ENCODE peak calls at places on chromosomes 16 and 17, in six cellular contexts. R is WTC11, W is H1, G is HepG2, F is endothelial cell of umbilical vein, X is K562. C is an unnamed sample.

GRCh38 chr16:80804061-80804450 is 342 bp downstream of the CDYL2 start:
- DNase-seq in R (peak; percentile 29), W (peak; percentile 65), G (peak; percentile 6), F (peak; percentile 51), X (no peak), C (peak; percentile 32)

GRCh38 chr16:10183606-10183959 is 1.4 kb upstream of the GRIN2A start:
- DNase-seq in R (no peak), W (no peak), G (no peak), F (no peak), X (no peak), C (no peak)

GRCh38 chr17:18198530-18198929 is 14.9 kb downstream of the ALKBH5 start:
- DNase-seq in R (no peak), W (no peak), G (no peak), F (no peak), X (no peak), C (no peak)

GRCh38 chr16:73299349-73299748 is 251.4 kb upstream of the ZFHX3 start:
- DNase-seq in R (no peak), W (no peak), G (no peak), F (no peak), X (no peak), C (no peak)

GRCh38 chr16:49338867-49339266 is 34.7 kb upstream of the C16orf78 start:
- DNase-seq in R (no peak), W (no peak), G (no peak), F (no peak), X (no peak), C (no peak)

GRCh38 chr16:4111748-4112696 is 4.2 kb downstream of the ADCY9 start:
- DNase-seq in R (no peak), W (no peak), G (peak; percentile 48), F (no peak), X (no peak), C (no peak)

GRCh38 chr17:27289856-27290255 is 4.1 kb upstream of the WSB1 start:
- DNase-seq in R (no peak), W (no peak), G (no peak), F (no peak), X (no peak), C (no peak)

GRCh38 chr17:82863941-82864720 is 24.3 kb upstream of the ZNF750 start:
- DNase-seq in R (no peak), W (no peak), G (no peak), F (peak; percentile 40), X (peak; percentile 79), C (no peak)

GRCh38 chr17:28738680-28739384 is 5.0 kb upstream of the TRAF4 start:
- DNase-seq in R (no peak), W (no peak), G (no peak), F (no peak), X (no peak), C (no peak)

GRCh38 chr17:66562119-66562518 is 259.7 kb downstream of the PRKCA start:
- DNase-seq in R (no peak), W (no peak), G (no peak), F (no peak), X (no peak), C (no peak)

GRCh38 chr17:38702900-38703741 is 2.0 kb upstream of the MLLT6 start:
- DNase-seq in R (no peak), W (no peak), G (no peak), F (no peak), X (peak; percentile 30), C (no peak)

GRCh38 chr17:44307387-44308186 is 814 bp upstream of the RUNDC3A start:
- DNase-seq in R (peak; percentile 76), W (peak; percentile 80), G (no peak), F (no peak), X (no peak), C (peak; percentile 65)

GRCh38 chr16:4272114-4272954 is 489 bp downstream of the TFAP4 start:
- DNase-seq in R (peak; percentile 44), W (peak; percentile 69), G (peak; percentile 35), F (peak; percentile 41), X (peak; percentile 59), C (peak; percentile 44)

GRCh38 chr16:86252596-86252995 is 257.7 kb upstream of the FOXF1 start:
- DNase-seq in R (peak; percentile 77), W (peak; percentile 82), G (no peak), F (peak; percentile 45), X (peak; percentile 47), C (no peak)

GRCh38 chr16:763903-764750 is 3.6 kb downstream of the MSLN start:
- DNase-seq in R (no peak), W (no peak), G (no peak), F (no peak), X (no peak), C (no peak)

GRCh38 chr16:74592847-74593246 is 14.1 kb downstream of the GLG1 start:
- DNase-seq in R (no peak), W (no peak), G (no peak), F (no peak), X (no peak), C (no peak)
- TF ChIP-seq JUN in R (no peak), W (no peak), G (no peak), F (no peak), X (no peak), C (no peak)

DNA sequence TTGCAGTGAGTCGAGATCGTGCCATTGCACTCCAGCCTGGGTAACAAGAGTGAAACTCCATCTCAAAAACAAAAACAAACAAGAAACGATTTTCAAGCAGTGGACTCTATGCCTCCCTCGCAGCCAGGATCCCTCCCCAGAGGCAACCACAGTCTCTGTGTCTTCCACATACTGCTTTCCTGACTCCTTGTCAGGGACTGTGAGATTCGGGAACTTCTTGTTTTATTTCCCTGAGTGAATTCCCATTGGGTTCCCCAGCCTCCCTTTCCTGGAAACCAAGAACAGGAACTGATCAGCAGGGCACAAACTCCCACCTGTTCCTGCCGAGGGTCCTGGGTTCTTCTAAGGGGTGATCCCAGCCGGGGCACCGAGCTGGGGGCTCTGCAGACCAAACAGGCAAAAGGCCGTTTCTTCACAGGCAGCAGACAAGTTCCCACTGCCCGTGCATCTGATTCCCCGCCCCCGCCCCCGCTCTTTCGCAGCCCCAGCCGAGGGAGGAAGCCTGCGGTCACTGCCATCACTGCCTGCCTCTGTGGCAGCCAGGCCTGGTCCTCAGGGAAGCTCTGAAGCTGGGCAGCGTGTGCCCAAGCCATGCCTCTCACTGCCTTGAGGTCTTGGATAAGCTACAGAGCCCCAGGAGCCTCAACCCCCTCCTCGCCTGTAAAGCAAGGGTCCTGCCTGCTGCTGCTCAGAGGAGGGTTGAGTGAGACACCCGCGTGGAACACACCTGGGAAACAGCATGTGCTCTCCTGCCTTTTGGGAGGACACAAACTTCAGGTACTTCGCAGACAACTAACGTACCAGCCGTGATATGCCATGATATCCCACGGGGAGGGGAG is 5.5 kb upstream of the PIEZO1 start:
- DNase-seq in R (no peak), W (peak; percentile 61), G (no peak), F (no peak), X (peak; percentile 77), C (no peak)
- TF ChIP-seq JUN in R (no peak), W (no peak), G (no peak), F (no peak), X (no peak), C (no peak)

DNA sequence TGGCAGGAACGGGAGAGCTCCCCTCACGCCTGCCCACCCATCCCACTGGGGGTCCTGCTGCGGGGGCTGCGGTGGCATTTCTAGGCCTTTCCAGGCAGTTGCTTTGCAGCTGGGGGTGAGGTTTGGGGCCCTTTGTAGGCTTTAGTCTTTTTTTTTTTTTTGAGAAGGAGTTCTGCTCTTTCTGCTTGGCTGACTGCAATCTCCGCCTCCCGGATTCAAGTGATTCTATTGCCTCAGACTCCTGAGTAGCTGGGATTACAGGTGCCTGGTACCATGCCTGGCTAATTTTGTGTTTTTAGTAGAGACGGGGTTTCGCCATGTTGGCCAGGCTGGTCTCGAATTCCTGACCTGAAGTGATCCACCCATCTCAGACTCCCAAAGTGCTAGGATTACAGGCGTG is 11.1 kb downstream of the TSC2 start:
- DNase-seq in R (no peak), W (no peak), G (no peak), F (no peak), X (no peak), C (no peak)
- TF ChIP-seq JUN in R (no peak), W (no peak), G (no peak), F (no peak), X (no peak), C (no peak)

GRCh38 chr17:74244543-74244942 is 29.5 kb upstream of the DNAI2 start:
- DNase-seq in R (no peak), W (no peak), G (no peak), F (no peak), X (no peak), C (no peak)
- TF ChIP-seq JUN in R (no peak), W (no peak), G (no peak), F (no peak), X (no peak), C (no peak)

DNA sequence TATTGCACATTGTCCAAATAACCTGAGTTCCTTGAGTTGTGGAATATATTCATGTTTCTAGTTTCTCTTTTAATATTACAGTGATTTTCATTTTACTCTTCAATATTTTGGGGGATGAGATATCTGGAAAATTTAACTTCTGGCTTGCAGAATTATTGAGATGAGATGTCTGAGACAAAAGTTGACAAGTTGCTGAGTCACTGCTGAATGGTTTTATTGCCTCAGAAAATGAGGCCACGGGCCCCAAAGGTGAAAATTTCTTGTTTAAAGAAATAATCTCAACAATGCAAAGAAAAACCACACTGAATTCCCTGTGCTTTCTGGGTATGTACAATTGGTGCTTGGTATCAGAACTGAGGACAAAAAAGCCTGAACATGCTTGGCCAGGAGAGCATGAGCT is 129.2 kb upstream of the TOM1L1 start:
- DNase-seq in R (no peak), W (no peak), G (no peak), F (no peak), X (no peak), C (no peak)
- TF ChIP-seq JUN in R (no peak), W (no peak), G (no peak), F (no peak), X (no peak), C (no peak)

DNA sequence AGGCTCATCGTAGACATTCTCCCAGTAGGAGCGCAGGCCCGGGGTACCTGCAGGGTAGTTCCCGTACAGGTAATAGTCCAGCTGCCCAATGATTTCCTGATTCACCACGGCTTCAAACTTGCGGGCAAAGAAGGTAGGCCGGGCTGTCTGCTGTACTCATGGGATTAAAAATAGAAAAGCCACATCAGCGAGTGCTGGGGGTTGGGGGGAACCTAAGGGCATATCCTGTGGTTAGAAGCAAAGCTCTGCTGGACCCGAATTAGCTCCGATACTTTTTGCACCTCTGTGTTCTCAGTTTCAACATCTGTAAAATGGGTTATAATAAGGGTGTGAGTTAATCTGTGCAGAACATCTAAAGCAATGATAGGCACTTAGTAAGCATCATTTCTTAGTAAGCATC is 336.2 kb downstream of the XYLT1 start:
- DNase-seq in R (no peak), W (no peak), G (no peak), F (no peak), X (no peak), C (no peak)
- TF ChIP-seq JUN in R (no peak), W (no peak), G (no peak), F (no peak), X (no peak), C (no peak)

GRCh38 chr16:89101303-89102034 is 7.8 kb downstream of the ACSF3 start:
- DNase-seq in R (no peak), W (no peak), G (no peak), F (no peak), X (no peak), C (no peak)
- TF ChIP-seq JUN in R (no peak), W (no peak), G (no peak), F (no peak), X (no peak), C (no peak)

C was measured in A549.